ENCODE peak calls at places on chromosomes 6 and 20, in six cellular contexts. D is T-cell; G is transverse colon; X is Calu3; R is activated CD4-positive, alpha-beta T cell treated with anti-CD3 and anti-CD28 coated beads, Interleukin-2, amount 50 U/mL, for 24 hours; I is foreskin melanocyte. B is an unnamed sample.

GRCh38 chr6:168157272-168158007 is 78.4 kb upstream of the FRMD1 start:
- DNase-seq in D (no peak), G (no peak), X (peak), R (no peak), I (no peak), B (peak)

GRCh38 chr20:45293041-45294002 is 13.3 kb upstream of the RBPJL start:
- DNase-seq in D (peak), G (peak), X (peak), R (peak), I (peak), B (peak)

GRCh38 chr6:128098000-128098581 is 197.2 kb upstream of the THEMIS start:
- DNase-seq in D (no peak), G (no peak), X (no peak), R (no peak), I (no peak), B (no peak)

GRCh38 chr6:157755752-157756411 is 67.2 kb upstream of the SNX9 start:
- DNase-seq in D (peak), G (no peak), X (no peak), R (peak), I (no peak), B (no peak)

GRCh38 chr20:38369387-38369786 is 23.1 kb downstream of the LBP start:
- DNase-seq in D (no peak), G (no peak), X (no peak), R (no peak), I (no peak), B (no peak)

GRCh38 chr20:44217342-44218092 is 6.9 kb upstream of the OSER1 start:
- DNase-seq in D (peak), G (peak), X (peak), R (no peak), I (peak), B (peak)

GRCh38 chr20:44414346-44414714 is 58.8 kb downstream of the HNF4A start:
- DNase-seq in D (no peak), G (no peak), X (no peak), R (no peak), I (no peak), B (no peak)

GRCh38 chr6:169702640-169703246 is 817 bp downstream of the C6orf120 start:
- DNase-seq in D (peak), G (peak), X (peak), R (peak), I (no peak), B (peak)

GRCh38 chr6:13762648-13763441 is 51.2 kb upstream of the RANBP9 start:
- DNase-seq in D (no peak), G (peak), X (no peak), R (no peak), I (peak), B (no peak)

GRCh38 chr6:168161371-168161750 is 82.3 kb upstream of the FRMD1 start:
- DNase-seq in D (no peak), G (no peak), X (no peak), R (no peak), I (no peak), B (no peak)

GRCh38 chr20:5189917-5190316 is 63.1 kb downstream of the CDS2 start:
- DNase-seq in D (no peak), G (no peak), X (no peak), R (no peak), I (no peak), B (no peak)

GRCh38 chr6:140371360-140371870 is 997.0 kb upstream of the CITED2 start:
- DNase-seq in D (no peak), G (no peak), X (no peak), R (no peak), I (no peak), B (no peak)

GRCh38 chr6:41286544-41287346 is at the start of gene TREM1:
- DNase-seq in D (peak), G (peak), X (peak), R (no peak), I (no peak), B (peak)

GRCh38 chr20:42082611-42083010 is 464.4 kb upstream of the CHD6 start:
- DNase-seq in D (no peak), G (no peak), X (no peak), R (no peak), I (no peak), B (no peak)

GRCh38 chr20:23244207-23244915 is 106.2 kb upstream of the NXT1 start:
- DNase-seq in D (no peak), G (no peak), X (no peak), R (no peak), I (no peak), B (no peak)

B was measured in kidney glomerular epithelial cell.